ENCODE peak calls at places on chromosomes 1 and 21, in five cellular contexts. N, J, E, M and X are unnamed samples.

GRCh38 chr1:232184561-232185530 is 445.1 kb downstream of the SIPA1L2 start:
- DNase-seq in N (no peak), J (no peak), M (no peak), E (no peak), X (no peak)

GRCh38 chr1:228898582-228898992 is 163.3 kb downstream of the RHOU start:
- DNase-seq in J (no peak), M (no peak), N (peak), E (no peak), X (no peak)

GRCh38 chr1:42041031-42041430 is 112.2 kb upstream of the GUCA2B start:
- DNase-seq in N (no peak), J (no peak), E (no peak), M (no peak), X (no peak)

GRCh38 chr1:51768971-51769601 is 109.4 kb downstream of the NRDC start:
- DNase-seq in J (peak), M (no peak), E (peak), N (peak), X (peak)

GRCh38 chr1:235867903-235868469 is 1.3 kb upstream of the LYST start:
- DNase-seq in N (no peak), E (no peak), J (no peak), M (no peak), X (no peak)

GRCh38 chr1:41902125-41902524 is 16.6 kb downstream of the HIVEP3 start:
- DNase-seq in E (no peak), M (no peak), N (no peak), J (no peak), X (no peak)

GRCh38 chr21:46538262-46538661 is 66.6 kb downstream of the S100B start:
- DNase-seq in M (no peak), E (no peak), N (no peak), J (no peak), X (no peak)

GRCh38 chr1:211352985-211353515 is 26.4 kb downstream of the TRAF5 start:
- DNase-seq in M (no peak), N (peak), E (peak), J (peak), X (no peak)

GRCh38 chr1:174812656-174813055 is 187.1 kb upstream of the CACYBP start:
- DNase-seq in J (no peak), N (no peak), M (no peak), E (peak), X (no peak)

GRCh38 chr1:158943059-158943458 is 11.7 kb downstream of the PYHIN1 start:
- DNase-seq in M (no peak), E (no peak), N (no peak), J (no peak), X (no peak)

GRCh38 chr1:198443374-198444233 is 96.9 kb downstream of the ATP6V1G3 start:
- DNase-seq in N (no peak), M (no peak), E (peak), J (peak), X (no peak)

GRCh38 chr1:243598433-243598832 is 251.6 kb downstream of the AKT3 start:
- DNase-seq in E (no peak), M (no peak), N (no peak), J (no peak), X (no peak)

GRCh38 chr21:33273044-33273443 is 6.9 kb downstream of the IL10RB start:
- DNase-seq in E (no peak), J (no peak), M (no peak), N (no peak), X (no peak)

GRCh38 chr1:26999440-26999987 is 6.0 kb downstream of the TRNP1 start:
- DNase-seq in J (peak), N (no peak), E (peak), M (no peak), X (no peak)

GRCh38 chr1:100494393-100495084 is 43.4 kb upstream of the GPR88 start:
- DNase-seq in J (no peak), N (no peak), E (no peak), M (no peak), X (no peak)

GRCh38 chr1:155976062-155976912 is 2.1 kb downstream of the ARHGEF2 start:
- DNase-seq in M (no peak), N (peak), E (no peak), J (peak), X (peak)

GRCh38 chr1:224430511-224431113 is 4.0 kb downstream of the WDR26 start:
- DNase-seq in M (no peak), E (no peak), J (no peak), N (peak), X (no peak)

GRCh38 chr1:169149555-169150286 is 43.2 kb downstream of the ATP1B1 start:
- DNase-seq in J (no peak), N (no peak), M (no peak), E (no peak), X (no peak)

GRCh38 chr1:1433804-1434130 is 1.7 kb upstream of the VWA1 start:
- DNase-seq in M (no peak), E (peak), N (no peak), J (peak), X (peak)

GRCh38 chr1:219871427-219872057 is 56.8 kb downstream of the SLC30A10 start:
- DNase-seq in N (no peak), E (no peak), M (no peak), J (no peak), X (no peak)

GRCh38 chr1:109649380-109649987 is 6.4 kb upstream of the GSTM4 start:
- DNase-seq in M (no peak), E (peak), J (peak), N (peak), X (peak)

GRCh38 chr1:213622365-213623087 is 365.2 kb upstream of the PROX1 start:
- DNase-seq in N (no peak), M (peak), E (no peak), J (no peak), X (no peak)

GRCh38 chr1:117821382-117821755 is 108.1 kb downstream of the GDAP2 start:
- DNase-seq in J (no peak), M (no peak), N (no peak), E (no peak), X (no peak)

GRCh38 chr1:5907386-5907785 is 84.8 kb downstream of the NPHP4 start:
- DNase-seq in J (no peak), N (no peak), E (no peak), M (no peak), X (no peak)

GRCh38 chr1:167695150-167695549 is 26.6 kb upstream of the MPZL1 start:
- DNase-seq in M (no peak), E (no peak), J (no peak), N (no peak), X (no peak)

GRCh38 chr1:37513795-37514349 is 694 bp downstream of the MEAF6 start:
- DNase-seq in E (no peak), J (no peak), M (no peak), N (peak), X (peak)

GRCh38 chr1:53250325-53250724 is 12.0 kb upstream of the MAGOH start:
- DNase-seq in N (no peak), J (no peak), M (no peak), E (no peak), X (no peak)

GRCh38 chr1:50139339-50139738 is 30.6 kb downstream of the ELAVL4 start:
- DNase-seq in N (no peak), E (no peak), J (no peak), M (no peak), X (no peak)

GRCh38 chr1:163885510-163885909 is 563.8 kb downstream of the NUF2 start:
- DNase-seq in M (no peak), E (no peak), J (no peak), N (no peak), X (no peak)

GRCh38 chr1:244160455-244161020 is 109.5 kb downstream of the ZBTB18 start:
- DNase-seq in J (no peak), M (no peak), N (no peak), E (no peak), X (no peak)

DNA sequence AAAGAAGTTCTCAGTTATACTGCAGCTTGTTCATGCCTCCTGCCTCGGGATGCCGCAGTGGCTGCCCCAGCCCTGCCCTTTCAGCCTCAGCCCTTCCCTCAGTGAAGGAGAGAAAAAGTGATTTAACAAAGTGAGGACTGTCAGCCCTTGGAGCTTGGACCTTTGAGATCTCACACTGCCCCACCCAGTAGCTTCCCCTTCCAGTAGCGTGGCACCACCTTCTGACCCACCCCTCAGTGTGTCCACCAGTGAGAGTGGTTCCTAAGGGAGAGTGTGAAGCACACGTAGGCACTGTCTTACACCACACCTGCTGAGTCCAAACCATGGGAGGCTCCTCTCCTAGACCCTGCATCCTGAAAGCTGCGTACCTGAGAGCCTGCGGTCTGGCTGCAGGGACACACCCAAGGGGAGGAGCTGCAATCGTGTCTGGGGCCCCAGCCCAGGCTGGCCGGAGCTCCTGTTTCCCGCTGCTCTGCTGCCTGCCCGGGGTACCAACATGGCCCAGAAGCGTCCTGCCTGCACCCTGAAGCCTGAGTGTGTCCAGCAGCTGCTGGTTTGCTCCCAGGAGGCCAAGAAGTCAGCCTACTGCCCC is at the start of gene CDA:
- DNase-seq in N (no peak), E (peak), J (no peak), M (no peak), X (no peak)
- TF ChIP-seq JUND in N (no peak), E (no peak), J (no peak), M (no peak), X (no peak)

DNA sequence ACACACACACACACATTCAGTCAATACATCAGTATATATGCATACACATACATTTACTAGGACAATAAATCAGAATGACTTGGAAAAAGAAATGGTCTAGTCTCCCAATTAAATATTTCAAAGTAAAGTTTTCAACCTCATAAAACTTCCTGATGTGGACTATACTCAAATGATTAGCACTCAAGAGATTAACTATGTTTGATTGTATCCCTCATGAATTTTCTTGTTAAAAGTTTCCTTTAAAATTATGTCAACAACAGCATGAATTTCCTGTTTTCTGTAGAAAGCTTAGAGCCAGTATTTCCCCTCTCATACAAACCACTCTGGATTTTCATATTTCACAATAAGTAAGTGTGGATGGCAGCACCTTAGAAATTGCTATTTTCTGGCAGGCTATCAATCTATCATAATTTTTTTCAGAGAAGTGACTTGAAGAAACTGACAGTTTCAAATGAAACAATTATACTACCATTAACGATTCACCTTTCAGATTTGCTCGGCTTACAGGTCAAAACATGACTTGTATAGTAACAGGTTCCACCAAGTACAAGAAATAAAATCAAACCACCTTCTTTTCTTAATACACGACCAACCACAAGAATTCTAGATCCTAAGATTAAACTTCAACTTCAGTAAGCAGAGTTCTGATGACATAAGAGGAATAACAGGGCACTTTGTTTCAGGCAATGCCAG is 20.9 kb downstream of the ELK4 start:
- DNase-seq in J (peak), M (no peak), N (no peak), E (no peak), X (no peak)
- TF ChIP-seq JUND in J (peak), M (no peak), N (no peak), E (no peak), X (peak)

GRCh38 chr1:9097947-9098705 is 28.7 kb upstream of the SLC2A5 start:
- DNase-seq in M (no peak), E (no peak), J (no peak), N (no peak), X (no peak)
- TF ChIP-seq JUND in M (no peak), E (no peak), J (no peak), N (no peak), X (no peak)

GRCh38 chr1:209172286-209172685 is 411.2 kb upstream of the CAMK1G start:
- DNase-seq in M (no peak), J (no peak), N (no peak), E (no peak), X (no peak)
- TF ChIP-seq JUND in M (no peak), J (no peak), N (no peak), E (no peak), X (no peak)

GRCh38 chr1:153195216-153195615 is 8.0 kb upstream of the LELP1 start:
- DNase-seq in E (no peak), M (no peak), J (no peak), N (no peak), X (no peak)

GRCh38 chr1:153190373-153190772 is 12.9 kb upstream of the LELP1 start:
- DNase-seq in E (peak), N (peak), M (no peak), J (peak), X (no peak)

GRCh38 chr1:153194331-153195050 is 8.7 kb upstream of the LELP1 start:
- DNase-seq in N (no peak), J (no peak), M (no peak), E (no peak), X (no peak)

GRCh38 chr1:153192697-153193096 is 10.5 kb upstream of the LELP1 start:
- DNase-seq in J (peak), M (no peak), N (peak), E (peak), X (no peak)
- TF ChIP-seq JUND in J (no peak), M (no peak), N (no peak), E (no peak), X (no peak)

DNA sequence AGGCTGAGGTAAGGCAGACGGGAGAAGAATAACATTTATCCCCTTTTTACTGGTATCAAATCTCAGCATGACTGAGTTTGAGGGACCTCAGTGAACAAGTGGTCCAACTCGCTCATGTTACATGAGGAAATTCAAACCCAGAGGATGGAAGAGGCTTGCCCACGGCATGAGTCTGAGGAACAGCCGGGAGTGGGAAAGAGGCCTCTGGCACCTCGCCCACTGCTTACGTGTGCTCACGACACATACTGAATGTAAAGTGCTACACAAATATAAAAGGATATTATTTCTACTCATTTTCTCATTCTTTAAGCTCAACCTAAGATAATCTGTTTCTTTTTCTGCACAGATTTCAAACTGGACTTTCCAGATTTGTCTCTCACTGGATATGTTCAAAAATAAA is 14.7 kb downstream of the BEND5 start:
- DNase-seq in E (no peak), N (no peak), J (no peak), M (no peak), X (no peak)
- TF ChIP-seq JUND in E (no peak), N (no peak), J (no peak), M (no peak), X (no peak)

DNA sequence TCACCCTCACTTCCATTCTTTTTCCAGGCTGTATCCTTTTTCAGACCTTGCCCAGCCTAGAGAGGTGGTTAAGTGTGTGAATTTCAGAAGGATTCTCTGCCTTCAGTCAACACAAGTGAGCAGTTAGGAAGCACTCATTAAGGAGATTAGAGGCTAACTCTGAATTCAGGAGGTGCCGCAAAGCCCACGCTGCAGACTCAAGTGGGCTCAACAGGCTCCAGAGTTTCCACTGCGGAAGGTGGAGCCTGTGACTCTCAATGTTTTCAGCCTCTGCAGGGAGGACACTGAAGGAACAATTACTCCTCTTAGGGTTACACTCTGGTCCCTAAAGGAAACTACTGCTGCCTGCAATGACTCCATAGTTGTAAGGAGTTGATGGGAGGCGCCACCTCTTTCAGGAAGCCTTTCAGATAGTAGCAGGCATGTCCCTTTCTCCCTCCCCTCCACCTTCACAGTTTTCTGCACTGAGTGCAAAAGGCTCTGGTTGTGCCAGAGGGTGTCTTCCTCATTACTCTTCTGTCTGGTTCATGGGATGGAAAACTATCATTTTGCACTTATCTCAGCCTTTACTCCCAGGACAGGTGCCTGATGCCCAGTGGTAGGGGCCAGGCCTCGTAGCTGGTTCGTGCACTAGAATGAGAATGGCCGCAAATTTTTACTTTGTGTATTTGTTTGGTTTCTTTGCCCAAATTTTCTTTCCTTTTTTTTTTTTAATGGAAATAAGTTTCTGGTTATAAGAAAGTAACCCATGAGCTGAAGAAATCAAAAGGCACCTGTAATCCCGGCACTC is 55.2 kb upstream of the SELENON start:
- DNase-seq in M (no peak), J (no peak), N (no peak), E (no peak), X (no peak)
- TF ChIP-seq JUND in M (no peak), J (no peak), N (no peak), E (no peak), X (no peak)